ENCODE peak calls at places on chromosomes 5 and 9, in six cellular contexts. Z, N, U, G, P and Y are unnamed samples.

GRCh38 chr5:147743686-147744332 is 38.7 kb downstream of the JAKMIP2 start:
- DNase-seq in Z (no peak), N (no peak), U (no peak), G (no peak), P (no peak), Y (no peak)

GRCh38 chr9:73869261-73869660 is 627.9 kb upstream of the RORB start:
- DNase-seq in Z (no peak), N (no peak), U (no peak), G (no peak), P (peak), Y (peak)

GRCh38 chr9:16561121-16561520 is 309.3 kb downstream of the BNC2 start:
- DNase-seq in Z (no peak), N (no peak), U (no peak), G (no peak), P (no peak), Y (no peak)

GRCh38 chr5:175572922-175573321 is 84.9 kb upstream of the HRH2 start:
- DNase-seq in Z (no peak), N (peak), U (no peak), G (no peak), P (peak), Y (no peak)

GRCh38 chr5:174935854-174936474 is 211.6 kb downstream of the MSX2 start:
- DNase-seq in Z (peak), N (peak), U (no peak), G (peak), P (peak), Y (peak)

GRCh38 chr9:131971482-131972074 is 108.1 kb downstream of the MED27 start:
- DNase-seq in Z (no peak), N (no peak), U (no peak), G (peak), P (no peak), Y (no peak)

GRCh38 chr9:83962165-83962564 is 17.9 kb downstream of the HNRNPK start:
- DNase-seq in Z (no peak), N (peak), U (no peak), G (no peak), P (no peak), Y (no peak)

GRCh38 chr5:149289307-149289706 is 17.6 kb downstream of the AFAP1L1 start:
- DNase-seq in Z (no peak), N (peak), U (no peak), G (no peak), P (no peak), Y (no peak)

GRCh38 chr9:136089697-136090045 is 5.4 kb downstream of the NACC2 start:
- DNase-seq in Z (no peak), N (peak), U (no peak), G (no peak), P (no peak), Y (no peak)

GRCh38 chr9:105912868-105913516 is 218.7 kb downstream of the TMEM38B start:
- DNase-seq in Z (no peak), N (no peak), U (no peak), G (no peak), P (no peak), Y (no peak)

GRCh38 chr5:40700116-40700822 is 20.6 kb downstream of the PTGER4 start:
- DNase-seq in Z (no peak), N (no peak), U (no peak), G (no peak), P (no peak), Y (no peak)

GRCh38 chr9:119639287-119639955 is 270.2 kb upstream of the BRINP1 start:
- DNase-seq in Z (no peak), N (no peak), U (no peak), G (peak), P (no peak), Y (no peak)

GRCh38 chr5:105304859-105305258 is 1742.3 kb upstream of the NUDT12 start:
- DNase-seq in Z (no peak), N (no peak), U (no peak), G (no peak), P (no peak), Y (no peak)

GRCh38 chr9:83220737-83221136 is 157.8 kb upstream of the RASEF start:
- DNase-seq in Z (no peak), N (peak), U (peak), G (no peak), P (no peak), Y (no peak)

GRCh38 chr9:89878003-89878411 is 273.2 kb downstream of the GADD45G start:
- DNase-seq in Z (no peak), N (no peak), U (no peak), G (no peak), P (no peak), Y (no peak)

GRCh38 chr5:88602584-88602983 is 280.4 kb downstream of the MEF2C start:
- DNase-seq in Z (no peak), N (no peak), U (no peak), G (peak), P (peak), Y (no peak)
- TF ChIP-seq CTCF in Z (no peak), N (no peak), U (no peak), G (peak), P (no peak), Y (peak)

GRCh38 chr9:2016411-2017208 is 1.5 kb downstream of the SMARCA2 start:
- DNase-seq in Z (peak), N (peak), U (no peak), G (peak), P (peak), Y (peak)
- TF ChIP-seq CTCF in Z (no peak), N (no peak), U (peak), G (no peak), P (peak), Y (no peak)

DNA sequence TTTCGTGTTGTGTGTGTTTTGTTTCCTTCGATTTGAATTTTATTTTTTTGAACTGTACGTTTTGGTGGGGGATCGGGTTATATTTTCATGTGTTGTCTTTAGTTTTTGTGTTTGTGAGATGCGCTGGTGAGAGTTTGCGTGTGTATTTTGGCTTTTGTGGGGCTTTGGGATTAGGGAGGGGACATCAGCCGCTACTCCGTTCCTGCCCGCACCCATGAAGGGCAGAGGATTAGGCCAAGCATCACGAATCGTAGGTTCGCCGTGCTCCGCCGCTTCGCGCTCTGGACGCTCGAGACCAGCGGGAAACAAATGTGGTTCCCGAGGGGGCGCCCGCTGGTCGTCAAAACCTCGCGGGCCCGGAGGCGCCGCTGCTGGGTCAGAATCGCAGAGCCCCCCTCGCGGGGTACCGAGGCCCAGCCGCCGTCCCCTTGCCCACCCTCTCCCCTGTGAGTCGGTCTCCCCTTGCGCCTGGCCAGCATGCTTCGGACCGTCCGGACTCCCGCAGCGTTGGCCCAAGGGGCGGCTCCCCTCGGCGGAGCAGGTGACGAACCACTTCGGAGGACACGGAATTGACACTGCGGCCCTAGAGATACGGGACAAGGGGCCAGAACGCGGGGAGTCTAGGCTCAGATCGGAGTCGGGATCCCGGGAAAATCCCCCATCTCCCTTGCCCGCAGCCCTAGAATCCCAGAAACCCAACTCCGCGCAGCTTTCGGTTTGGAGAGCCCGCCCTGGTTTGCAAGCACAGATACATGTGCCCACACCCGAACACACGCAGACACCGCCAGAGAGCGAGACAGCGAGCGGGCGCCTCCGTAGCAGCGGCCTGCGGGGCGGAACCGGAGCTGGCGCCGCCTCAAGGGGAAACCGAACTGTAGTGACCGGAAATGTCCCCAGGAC is 2.4 kb upstream of the PAX5 start:
- DNase-seq in Z (no peak), N (peak), U (no peak), G (no peak), P (peak), Y (no peak)
- TF ChIP-seq CTCF in Z (no peak), N (no peak), U (no peak), G (no peak), P (no peak), Y (no peak)

GRCh38 chr9:91004992-91005391 is 203.4 kb downstream of the SYK start:
- DNase-seq in Z (no peak), N (no peak), U (no peak), G (no peak), P (no peak), Y (no peak)
- TF ChIP-seq CTCF in Z (no peak), N (no peak), U (no peak), G (peak), P (no peak), Y (no peak)

GRCh38 chr5:179908528-179908927 is 831 bp upstream of the TBC1D9B start:
- DNase-seq in Z (no peak), N (no peak), U (no peak), G (peak), P (no peak), Y (no peak)

GRCh38 chr5:179906294-179906794 is 1.4 kb downstream of the TBC1D9B start:
- DNase-seq in Z (no peak), N (no peak), U (no peak), G (no peak), P (no peak), Y (no peak)

GRCh38 chr5:179909224-179909623 is 1.5 kb upstream of the TBC1D9B start:
- DNase-seq in Z (no peak), N (no peak), U (no peak), G (no peak), P (no peak), Y (no peak)

GRCh38 chr5:179906795-179907569 is 715 bp downstream of the TBC1D9B start:
- DNase-seq in Z (no peak), N (peak), U (no peak), G (no peak), P (peak), Y (peak)

DNA sequence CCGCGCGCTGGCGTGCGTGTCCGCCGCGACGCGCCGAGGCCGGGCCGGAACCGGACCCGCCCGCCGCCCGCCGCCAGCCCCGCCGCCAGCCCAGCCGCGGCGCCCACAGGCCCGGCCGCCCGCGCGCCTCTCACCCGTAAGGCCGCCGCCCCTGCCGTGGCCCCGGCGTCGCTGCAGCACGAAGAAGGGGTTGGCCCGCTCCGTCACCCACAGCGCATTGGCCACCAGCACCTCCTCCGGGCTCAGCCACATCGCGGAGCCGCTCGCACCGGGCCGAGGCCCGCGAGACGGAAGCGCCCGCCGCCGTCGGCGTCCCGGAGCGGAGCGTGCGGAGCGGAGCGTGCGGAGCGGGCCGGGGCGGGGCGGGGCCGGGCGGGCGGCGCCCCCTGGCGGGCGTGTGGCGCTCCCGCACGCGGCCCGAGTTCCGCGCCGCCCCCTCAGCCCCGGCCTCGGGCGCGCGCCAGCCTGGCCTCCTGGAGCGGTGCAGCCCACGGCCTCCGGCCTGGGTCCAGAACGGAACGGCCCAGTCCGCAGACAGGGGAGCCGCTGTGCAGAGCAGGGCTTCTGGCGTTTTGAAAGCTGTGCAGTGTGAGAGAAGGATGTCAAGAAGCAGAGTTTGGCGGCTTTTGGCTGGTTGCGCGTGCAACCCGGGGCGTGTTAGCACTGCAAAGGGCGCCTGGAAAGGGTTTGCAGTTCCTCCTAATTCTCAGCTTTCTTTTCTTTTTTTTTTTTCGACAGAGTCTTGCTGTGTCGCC is at the start of gene TBC1D9B:
- DNase-seq in Z (no peak), N (peak), U (no peak), G (peak), P (peak), Y (peak)
- TF ChIP-seq CTCF in Z (no peak), N (peak), U (peak), G (peak), P (peak), Y (peak)

DNA sequence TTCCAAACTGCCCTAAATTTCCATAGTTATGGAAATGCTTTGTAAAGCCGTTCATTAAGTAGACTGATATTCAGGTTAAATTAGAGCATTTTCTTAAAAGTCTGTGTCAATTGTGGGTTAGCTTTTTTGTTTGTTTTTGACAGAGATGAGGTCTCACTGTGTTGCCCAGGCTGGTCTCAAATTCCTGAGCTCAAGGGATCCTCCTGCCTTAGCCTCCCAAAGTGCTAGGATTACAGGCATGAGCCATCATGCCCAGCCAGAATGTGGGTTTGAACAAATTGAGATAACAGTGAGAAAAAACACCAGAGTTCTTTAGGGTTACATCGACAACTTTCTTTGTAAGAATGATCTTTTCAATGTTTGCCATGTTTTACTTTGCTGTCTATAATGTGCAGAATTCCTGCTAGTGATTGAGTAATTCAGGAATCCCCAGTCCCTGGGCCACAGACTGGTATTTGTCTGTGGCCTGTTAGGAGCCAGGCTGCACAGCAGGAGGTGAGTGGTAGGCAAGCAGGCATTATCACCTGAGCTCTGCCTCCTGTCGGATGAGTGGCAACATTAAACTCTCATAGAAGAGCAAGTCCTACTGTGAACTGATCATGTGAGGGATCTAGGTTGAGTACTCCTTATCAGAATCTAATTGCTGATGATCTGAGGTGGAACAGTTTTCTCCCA is 80.5 kb downstream of the RAI14 start:
- DNase-seq in Z (no peak), N (peak), U (no peak), G (no peak), P (no peak), Y (no peak)
- TF ChIP-seq CTCF in Z (no peak), N (no peak), U (no peak), G (no peak), P (no peak), Y (no peak)

GRCh38 chr5:142211013-142211412 is 102.4 kb downstream of the NDFIP1 start:
- DNase-seq in Z (no peak), N (no peak), U (no peak), G (no peak), P (no peak), Y (no peak)

GRCh38 chr5:142208777-142209312 is 100.3 kb downstream of the NDFIP1 start:
- DNase-seq in Z (no peak), N (no peak), U (no peak), G (no peak), P (no peak), Y (no peak)

GRCh38 chr5:142204219-142204618 is 95.6 kb downstream of the NDFIP1 start:
- DNase-seq in Z (no peak), N (no peak), U (no peak), G (no peak), P (no peak), Y (no peak)

GRCh38 chr5:142210011-142210410 is 101.4 kb downstream of the NDFIP1 start:
- DNase-seq in Z (no peak), N (no peak), U (no peak), G (no peak), P (no peak), Y (no peak)

DNA sequence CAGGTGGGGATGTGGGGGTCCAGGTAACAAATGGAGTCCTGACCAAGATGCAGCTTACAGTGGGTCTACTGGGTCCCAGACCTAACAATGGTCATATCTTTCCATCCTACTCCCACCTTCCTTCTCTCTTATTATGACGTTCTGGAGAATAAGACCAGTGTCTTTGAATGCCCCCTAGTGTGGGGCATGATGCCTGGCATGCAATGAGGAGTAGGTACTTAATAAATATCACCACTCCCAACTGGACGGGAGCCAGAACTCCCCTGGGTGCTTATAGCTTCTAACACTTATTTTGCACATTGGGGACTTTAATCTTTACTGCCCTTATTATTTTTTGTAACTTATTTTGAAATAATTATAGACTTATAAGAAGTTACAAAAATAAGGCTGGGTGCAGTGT is 98.2 kb downstream of the NDFIP1 start:
- DNase-seq in Z (no peak), N (no peak), U (no peak), G (no peak), P (no peak), Y (no peak)
- TF ChIP-seq CTCF in Z (no peak), N (no peak), U (no peak), G (no peak), P (no peak), Y (no peak)

GRCh38 chr5:50325237-50325832 is 115.8 kb downstream of the EMB start:
- DNase-seq in Z (no peak), N (peak), U (no peak), G (no peak), P (no peak), Y (no peak)

GRCh38 chr5:50318220-50318619 is 122.9 kb downstream of the EMB start:
- DNase-seq in Z (no peak), N (no peak), U (no peak), G (no peak), P (no peak), Y (no peak)

DNA sequence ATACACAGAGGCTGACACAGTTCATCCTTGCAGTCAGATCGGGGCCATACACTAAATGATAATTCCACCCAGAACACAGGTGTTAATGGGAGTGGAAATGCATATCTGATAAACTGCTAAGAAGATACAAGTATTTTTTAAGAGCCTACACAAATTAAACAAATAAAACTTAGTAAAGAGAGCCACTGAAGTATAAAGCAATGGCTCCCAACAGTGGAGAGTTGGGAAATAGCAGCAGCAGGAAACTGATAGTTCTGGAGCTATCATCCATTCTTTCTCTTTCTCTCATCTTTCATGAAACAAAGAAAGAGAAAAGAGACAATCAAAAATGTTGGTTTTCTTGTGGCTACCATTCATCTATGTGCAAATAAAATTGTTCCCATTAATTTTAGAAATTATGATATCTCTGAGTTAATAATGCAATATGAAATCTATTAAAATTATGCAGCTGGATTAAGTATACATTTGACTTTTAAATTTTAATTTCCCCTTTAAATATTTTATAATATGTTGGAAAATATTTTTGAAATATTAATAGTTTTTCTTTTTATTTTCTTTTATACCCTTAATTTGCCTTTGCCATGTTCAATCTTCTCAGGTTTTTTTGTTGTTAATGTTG is 120.8 kb downstream of the EMB start:
- DNase-seq in Z (no peak), N (no peak), U (no peak), G (no peak), P (no peak), Y (no peak)
- TF ChIP-seq CTCF in Z (no peak), N (peak), U (peak), G (peak), P (no peak), Y (no peak)

DNA sequence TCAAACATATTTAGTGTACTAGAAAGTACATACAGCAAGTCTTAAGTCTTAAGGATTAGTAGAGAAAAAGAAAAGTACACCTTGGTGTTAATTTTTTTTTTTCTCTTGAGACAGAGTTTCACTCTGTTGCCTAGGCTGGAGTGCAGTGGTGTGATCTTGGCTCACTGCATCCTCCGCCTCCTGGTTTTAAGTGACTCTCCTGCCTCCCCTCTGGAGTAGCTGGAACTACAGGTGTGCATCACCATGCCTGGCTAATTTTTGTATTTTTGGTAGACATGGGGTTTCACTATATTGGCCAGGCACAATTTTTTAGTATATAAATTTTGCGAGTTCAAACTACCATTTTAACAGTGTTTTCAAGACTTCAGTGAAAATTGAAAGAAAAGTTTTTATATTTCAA is 1941.1 kb upstream of the CDH6 start:
- DNase-seq in Z (no peak), N (no peak), U (no peak), G (no peak), P (no peak), Y (no peak)
- TF ChIP-seq CTCF in Z (no peak), N (no peak), U (no peak), G (no peak), P (no peak), Y (no peak)

DNA sequence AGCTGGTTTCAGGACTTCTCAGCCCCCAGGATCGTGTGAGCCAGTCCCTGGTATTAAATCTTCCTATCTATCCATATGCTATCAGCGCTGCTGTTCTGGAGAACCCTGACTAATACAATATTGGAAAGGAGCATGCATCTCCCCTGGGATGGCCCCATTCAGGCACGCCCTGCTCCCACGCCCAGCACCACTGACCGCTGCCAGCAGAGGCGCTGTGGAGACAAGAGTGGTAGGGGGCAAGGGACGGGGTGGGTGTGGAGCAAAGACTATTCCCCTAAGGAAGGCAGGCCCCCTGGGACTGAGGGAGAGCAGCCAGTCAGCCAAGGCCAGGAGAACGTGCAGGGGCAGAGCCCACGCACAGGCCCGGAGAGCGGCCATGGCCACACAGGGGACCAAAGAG is 116.0 kb downstream of the VAV2 start:
- DNase-seq in Z (no peak), N (no peak), U (no peak), G (peak), P (no peak), Y (no peak)
- TF ChIP-seq CTCF in Z (no peak), N (peak), U (peak), G (peak), P (no peak), Y (no peak)